ENCODE peak calls at places on chromosome 12, in four cellular contexts. X is lung microvascular endothelial cell; I is stimulated activated naive B cell treated with anti-CD40 and anti-IgM and Interleukin-4, amounts not matched to agents 10 μg/mL and 1 μg/mL and 100 μg/mL, for 72 hours; A is posterior vena cava. C is an unnamed sample.
A peak's percentile ranks its signal among the peaks of the same experiment; 100 is the strongest.

GRCh38 chr12:132493482-132494178 is 3.7 kb downstream of the FBRSL1 start:
- DNase-seq in X (no peak), I (no peak), A (no peak), C (no peak)

GRCh38 chr12:27790179-27790578 is 10.1 kb upstream of the MANSC4 start:
- DNase-seq in X (no peak), I (no peak), A (no peak), C (no peak)

GRCh38 chr12:93886533-93887511 is 209.6 kb downstream of the CRADD start:
- DNase-seq in X (no peak), I (no peak), A (no peak), C (no peak)

GRCh38 chr12:52585951-52586350 is 12.3 kb upstream of the KRT74 start:
- DNase-seq in X (no peak), I (no peak), A (no peak), C (no peak)

GRCh38 chr12:117053597-117054201 is 45.5 kb downstream of the TESC start:
- DNase-seq in X (no peak), I (no peak), A (no peak), C (no peak)

GRCh38 chr12:115323223-115323905 is 639.4 kb upstream of the TBX3 start:
- DNase-seq in X (no peak), I (no peak), A (no peak), C (no peak)

GRCh38 chr12:79648872-79649271 is 41.9 kb downstream of the PAWR start:
- DNase-seq in X (no peak), I (no peak), A (no peak), C (no peak)

GRCh38 chr12:42426733-42427132 is 100.8 kb downstream of the PPHLN1 start:
- DNase-seq in X (peak; percentile 93), I (no peak), A (no peak), C (no peak)